ENCODE peak calls at places on chromosomes 16 and 17, in four cellular contexts. C is HL-60, P is AG08395, U is neuronal stem cell. N is an unnamed sample.

GRCh38 chr17:79837888-79838540 is 1.2 kb downstream of the CBX4 start:
- DNase-seq in C (peak), P (no peak), U (no peak), N (no peak)

GRCh38 chr17:78992542-78993212 is 13.0 kb upstream of the LGALS3BP start:
- DNase-seq in C (no peak), P (no peak), U (no peak), N (no peak)

GRCh38 chr17:50569592-50569991 is 9.1 kb downstream of the CACNA1G start:
- DNase-seq in C (no peak), P (no peak), U (no peak), N (no peak)

GRCh38 chr17:68821860-68822693 is 133.1 kb downstream of the ABCA8 start:
- DNase-seq in C (no peak), P (peak), U (no peak), N (no peak)

GRCh38 chr16:76940251-76940650 is 250.7 kb upstream of the MON1B start:
- DNase-seq in C (no peak), P (no peak), U (no peak), N (no peak)

GRCh38 chr17:36591434-36592315 is at the start of gene DHRS11:
- DNase-seq in C (peak), P (peak), U (peak), N (peak)

GRCh38 chr17:74211929-74212261 is 1.5 kb upstream of the TTYH2 start:
- DNase-seq in C (peak), P (no peak), U (no peak), N (no peak)

GRCh38 chr17:7328840-7329359 is at the start of gene NEURL4:
- DNase-seq in C (no peak), P (no peak), U (no peak), N (no peak)

GRCh38 chr17:58969156-58969555 is 137.5 kb downstream of the TRIM37 start:
- DNase-seq in C (no peak), P (no peak), U (no peak), N (no peak)

GRCh38 chr17:78391843-78392242 is 13.4 kb downstream of the PGS1 start:
- DNase-seq in C (no peak), P (peak), U (no peak), N (no peak)

GRCh38 chr17:28616281-28616680 is 2.3 kb upstream of the RSKR start:
- DNase-seq in C (no peak), P (no peak), U (no peak), N (no peak)

N was measured in ecto neural progenitor cell.